ENCODE peak calls at places on chromosomes 3 and 15, in five cellular contexts. C, P, N, X and H are unnamed samples.

GRCh38 chr3:32614956-32615355 is 44.3 kb upstream of the DYNC1LI1 start:
- DNase-seq in X (no peak), N (no peak), P (no peak), C (no peak), H (no peak)

GRCh38 chr3:102169915-102170479 is 264.8 kb upstream of the ZPLD1 start:
- DNase-seq in P (no peak), C (no peak), N (no peak), X (no peak), H (no peak)

GRCh38 chr3:124778061-124778460 is 47.8 kb downstream of the UMPS start:
- DNase-seq in N (no peak), C (no peak), P (no peak), X (no peak), H (no peak)

GRCh38 chr15:70781236-70781635 is 17.9 kb upstream of the UACA start:
- DNase-seq in X (no peak), P (no peak), C (no peak), N (no peak), H (no peak)

GRCh38 chr3:184321666-184322065 is 7.3 kb downstream of the EIF4G1 start:
- DNase-seq in N (no peak), C (no peak), P (no peak), X (no peak), H (no peak)

GRCh38 chr3:126146525-126147146 is 33.8 kb downstream of the ALDH1L1 start:
- DNase-seq in P (no peak), C (no peak), N (no peak), X (peak; percentile 4), H (no peak)

GRCh38 chr3:127629462-127630403 is 748 bp downstream of the PODXL2 start:
- DNase-seq in P (peak; percentile 30), C (no peak), X (peak; percentile 20), N (peak; percentile 57), H (peak; percentile 60)

GRCh38 chr15:28107111-28107893 is 8.2 kb upstream of the OCA2 start:
- DNase-seq in X (no peak), C (no peak), P (no peak), N (no peak), H (no peak)

GRCh38 chr3:193016437-193016887 is 98.8 kb upstream of the MB21D2 start:
- DNase-seq in N (no peak), C (no peak), X (no peak), P (no peak), H (no peak)

GRCh38 chr3:194397757-194398312 is 1.2 kb downstream of the GP5 start:
- DNase-seq in C (no peak), P (no peak), X (no peak), N (no peak), H (no peak)